ENCODE peak calls at places on chromosomes 5 and 9, in four cellular contexts. One of them, this sample, is unnamed.

GRCh38 chr5:118554991-118555390 is 433.4 kb downstream of the DTWD2 start:
- DNase-seq in keratinocyte: no peak
- DNase-seq in endodermal cell: no peak
- DNase-seq in PC-3: no peak
- DNase-seq in this sample: no peak

GRCh38 chr5:132060501-132061161 is at the start of gene IL3:
- DNase-seq in keratinocyte: no peak
- DNase-seq in endodermal cell: peak; percentile 27
- DNase-seq in PC-3: no peak
- DNase-seq in this sample: no peak

GRCh38 chr5:74212336-74212735 is 428.2 kb downstream of the ENC1 start:
- DNase-seq in keratinocyte: no peak
- DNase-seq in endodermal cell: peak; percentile 88
- DNase-seq in PC-3: peak; percentile 41
- DNase-seq in this sample: no peak

GRCh38 chr9:79166005-79166404 is 405.8 kb upstream of the TLE4 start:
- DNase-seq in keratinocyte: no peak
- DNase-seq in endodermal cell: no peak
- DNase-seq in PC-3: peak; percentile 36
- DNase-seq in this sample: no peak

GRCh38 chr5:42629284-42629683 is 127.3 kb upstream of the CCDC152 start:
- DNase-seq in keratinocyte: no peak
- DNase-seq in endodermal cell: no peak
- DNase-seq in PC-3: no peak
- DNase-seq in this sample: no peak

GRCh38 chr5:94691947-94692346 is 73.5 kb downstream of the SLF1 start:
- DNase-seq in keratinocyte: no peak
- DNase-seq in endodermal cell: no peak
- DNase-seq in PC-3: peak; percentile 32
- DNase-seq in this sample: no peak

GRCh38 chr9:72960446-72960845 is 7.6 kb upstream of the ALDH1A1 start:
- DNase-seq in keratinocyte: no peak
- DNase-seq in endodermal cell: no peak
- DNase-seq in PC-3: no peak
- DNase-seq in this sample: no peak

GRCh38 chr9:114282926-114283325 is 40.0 kb upstream of the ORM1 start:
- DNase-seq in keratinocyte: no peak
- DNase-seq in endodermal cell: peak; percentile 42
- DNase-seq in PC-3: no peak
- DNase-seq in this sample: peak; percentile 73

GRCh38 chr9:37936965-37937364 is 33.0 kb upstream of the SLC25A51 start:
- DNase-seq in keratinocyte: peak; percentile 79
- DNase-seq in endodermal cell: no peak
- DNase-seq in PC-3: no peak
- DNase-seq in this sample: no peak

GRCh38 chr5:65815156-65815555 is 93.2 kb downstream of the NLN start:
- DNase-seq in keratinocyte: no peak
- DNase-seq in endodermal cell: no peak
- DNase-seq in PC-3: no peak
- DNase-seq in this sample: no peak

GRCh38 chr5:78268361-78268760 is 26.1 kb downstream of the AP3B1 start:
- DNase-seq in keratinocyte: no peak
- DNase-seq in endodermal cell: no peak
- DNase-seq in PC-3: no peak
- DNase-seq in this sample: no peak

GRCh38 chr9:35689601-35690446 is at the start of gene TPM2:
- DNase-seq in keratinocyte: no peak
- DNase-seq in endodermal cell: peak; percentile 89
- DNase-seq in PC-3: no peak
- DNase-seq in this sample: peak; percentile 46

GRCh38 chr5:125607018-125607417 is 816.2 kb upstream of the GRAMD2B start:
- DNase-seq in keratinocyte: no peak
- DNase-seq in endodermal cell: no peak
- DNase-seq in PC-3: no peak
- DNase-seq in this sample: no peak

GRCh38 chr5:32542216-32543059 is 42.9 kb upstream of the SUB1 start:
- DNase-seq in keratinocyte: no peak
- DNase-seq in endodermal cell: no peak
- DNase-seq in PC-3: peak; percentile 76
- DNase-seq in this sample: no peak

GRCh38 chr9:69931340-69931739 is 110.7 kb downstream of the CFAP95 start:
- DNase-seq in keratinocyte: no peak
- DNase-seq in endodermal cell: peak; percentile 63
- DNase-seq in PC-3: peak; percentile 22
- DNase-seq in this sample: no peak

GRCh38 chr5:58407042-58407709 is 52.7 kb downstream of the PLK2 start:
- DNase-seq in keratinocyte: no peak
- DNase-seq in endodermal cell: no peak
- DNase-seq in PC-3: peak; percentile 79
- DNase-seq in this sample: peak; percentile 24

GRCh38 chr9:22469928-22470544 is 23.4 kb downstream of the DMRTA1 start:
- DNase-seq in keratinocyte: no peak
- DNase-seq in endodermal cell: peak; percentile 74
- DNase-seq in PC-3: peak; percentile 86
- DNase-seq in this sample: no peak

GRCh38 chr5:131587541-131587940 is 47.5 kb downstream of the RAPGEF6 start:
- DNase-seq in keratinocyte: no peak
- DNase-seq in endodermal cell: no peak
- DNase-seq in PC-3: peak; percentile 46
- DNase-seq in this sample: no peak

GRCh38 chr5:98769256-98770157 is 4.0 kb upstream of the RGMB start:
- DNase-seq in keratinocyte: no peak
- DNase-seq in endodermal cell: peak; percentile 85
- DNase-seq in PC-3: peak; percentile 45
- DNase-seq in this sample: no peak

GRCh38 chr5:117188207-117188606 is 613.6 kb upstream of the SEMA6A start:
- DNase-seq in keratinocyte: no peak
- DNase-seq in endodermal cell: no peak
- DNase-seq in PC-3: no peak
- DNase-seq in this sample: no peak

GRCh38 chr5:174692381-174692780 is 32.0 kb upstream of the MSX2 start:
- DNase-seq in keratinocyte: no peak
- DNase-seq in endodermal cell: peak; percentile 63
- DNase-seq in PC-3: no peak
- DNase-seq in this sample: no peak

DNA sequence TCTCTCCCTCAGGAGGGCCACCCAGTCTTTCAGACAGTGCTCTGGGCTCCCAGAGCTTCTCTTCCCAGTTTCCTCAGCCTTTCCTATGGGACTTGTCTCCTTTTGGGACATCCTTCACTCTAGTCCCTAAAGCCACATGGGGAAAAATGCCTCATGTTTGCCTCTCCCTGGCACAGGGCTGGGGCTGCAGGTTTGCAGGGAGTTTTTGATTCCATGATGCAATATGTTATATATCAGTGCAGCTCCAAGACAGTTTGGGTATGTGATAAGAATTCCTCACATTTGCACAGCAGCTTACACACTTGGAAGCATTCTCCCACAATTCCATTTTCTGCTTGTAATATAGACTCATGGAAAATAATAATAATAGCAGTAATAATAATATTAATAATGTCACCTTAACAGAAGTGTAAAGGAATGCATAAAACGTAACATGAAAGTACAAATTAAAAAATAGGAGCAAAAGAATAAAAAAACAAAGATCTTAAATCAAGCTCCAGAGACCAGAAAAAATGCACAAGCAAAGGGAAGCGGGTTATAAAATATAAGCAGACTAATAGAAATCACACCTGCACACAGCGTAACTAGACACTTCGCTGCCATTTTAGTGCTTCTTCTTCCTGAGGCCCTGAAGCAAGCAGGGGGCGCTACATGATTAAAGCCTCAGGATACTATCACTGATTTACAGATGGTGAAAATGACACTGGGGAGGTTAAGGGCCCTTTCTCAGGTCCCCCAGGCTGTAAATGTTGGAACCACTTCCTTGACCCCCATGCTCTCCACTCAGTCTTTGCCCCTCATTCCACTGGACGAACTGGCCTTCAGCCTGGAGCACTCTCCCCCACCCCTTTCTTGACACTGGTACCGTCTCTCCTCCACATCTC is 70.0 kb upstream of the IL17B start:
- DNase-seq in keratinocyte: no peak
- DNase-seq in endodermal cell: peak; percentile 78
- DNase-seq in PC-3: peak; percentile 61
- DNase-seq in this sample: no peak
- TF ChIP-seq CTCF in keratinocyte: peak; percentile 28
- TF ChIP-seq CTCF in endodermal cell: peak; percentile 79
- TF ChIP-seq CTCF in PC-3: peak; percentile 70
- TF ChIP-seq CTCF in this sample: peak; percentile 51

GRCh38 chr5:105677291-105677690 is 1993.4 kb downstream of the EFNA5 start:
- DNase-seq in keratinocyte: no peak
- DNase-seq in endodermal cell: no peak
- DNase-seq in PC-3: no peak
- DNase-seq in this sample: no peak
- H3K4me3 ChIP-seq in keratinocyte: no peak overlapping the region
- H3K4me3 ChIP-seq in endodermal cell: no peak overlapping the region
- H3K4me3 ChIP-seq in PC-3: no peak overlapping the region
- H3K4me3 ChIP-seq in this sample: no peak overlapping the region

DNA sequence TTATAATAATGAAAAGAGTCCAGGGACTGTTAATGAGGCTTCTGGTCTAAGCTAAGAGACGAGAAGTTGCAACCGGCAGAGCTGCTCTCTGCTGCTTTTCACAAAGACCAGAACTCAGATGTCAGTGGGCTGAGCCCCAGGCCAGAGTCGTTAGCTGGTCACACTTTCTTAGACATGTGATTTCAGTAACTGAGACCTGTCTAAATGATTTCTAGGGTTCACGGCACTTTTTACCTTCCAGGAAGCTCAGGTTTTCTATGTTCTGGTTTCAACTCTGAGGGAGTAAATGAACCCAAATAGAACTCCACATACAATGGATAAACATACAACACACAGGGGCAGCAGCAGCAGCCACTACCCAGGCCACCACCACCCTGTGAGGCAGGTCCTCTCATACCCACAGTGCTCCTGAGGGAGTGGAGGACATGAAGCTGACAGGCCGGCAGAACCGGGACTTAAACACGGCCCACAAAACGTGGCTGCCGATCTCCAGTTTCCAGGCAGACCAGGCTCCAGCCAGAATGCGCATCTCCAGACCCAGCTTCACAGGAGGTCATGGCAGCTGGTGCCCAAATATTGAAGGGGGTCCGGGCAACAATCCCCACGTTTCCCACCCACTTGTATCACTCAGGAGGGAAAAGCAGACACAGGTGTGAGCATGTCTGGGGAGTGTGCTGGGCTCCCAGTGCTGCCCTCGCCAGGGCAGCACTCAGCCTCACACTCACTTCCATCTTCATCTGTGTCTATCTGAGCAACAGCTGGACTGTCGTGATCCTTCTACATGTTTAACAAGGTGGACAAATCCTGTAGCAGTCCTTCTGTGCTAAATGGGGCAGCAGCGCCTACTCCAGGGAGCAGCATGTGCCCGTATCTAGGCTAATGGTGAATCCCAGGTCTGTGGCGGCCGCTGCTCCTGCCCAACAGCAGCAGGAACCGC is 38.8 kb downstream of the IARS1 start:
- DNase-seq in keratinocyte: no peak
- DNase-seq in endodermal cell: no peak
- DNase-seq in PC-3: no peak
- DNase-seq in this sample: no peak
- H3K36me3 ChIP-seq in keratinocyte: peaks cover 53% of the 10 kb centered on the region
- H3K36me3 ChIP-seq in endodermal cell: peaks cover 96% of the 10 kb centered on the region
- H3K36me3 ChIP-seq in PC-3: peaks cover 65% of the 10 kb centered on the region
- H3K36me3 ChIP-seq in this sample: peaks cover 46% of the 10 kb centered on the region

DNA sequence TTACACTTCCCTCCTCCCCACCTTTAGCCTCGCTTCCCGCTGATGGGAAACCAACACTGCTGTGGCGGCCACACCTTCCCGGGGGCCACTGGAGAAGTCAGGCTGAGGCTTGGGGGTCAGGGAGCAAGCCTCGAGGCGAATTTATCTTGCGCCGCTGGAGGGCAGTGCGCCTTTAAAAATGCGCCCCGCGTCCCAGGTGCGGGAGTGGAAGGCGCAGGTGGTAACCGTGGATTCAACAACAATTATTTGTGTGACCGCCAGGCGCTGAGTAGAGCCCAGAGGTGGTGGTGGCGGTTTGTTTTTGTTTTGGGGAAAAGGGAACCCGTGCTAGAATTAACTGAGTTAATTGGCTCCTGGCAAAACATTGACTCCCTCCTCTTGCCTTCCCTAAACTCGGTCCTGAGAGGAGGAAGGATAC is 1.1 kb downstream of the CFAP77 start:
- DNase-seq in keratinocyte: no peak
- DNase-seq in endodermal cell: peak; percentile 95
- DNase-seq in PC-3: peak; percentile 73
- DNase-seq in this sample: no peak
- TF ChIP-seq CTCF in keratinocyte: peak; percentile 54
- TF ChIP-seq CTCF in endodermal cell: peak; percentile 95
- TF ChIP-seq CTCF in PC-3: peak; percentile 73
- TF ChIP-seq CTCF in this sample: peak; percentile 55

DNA sequence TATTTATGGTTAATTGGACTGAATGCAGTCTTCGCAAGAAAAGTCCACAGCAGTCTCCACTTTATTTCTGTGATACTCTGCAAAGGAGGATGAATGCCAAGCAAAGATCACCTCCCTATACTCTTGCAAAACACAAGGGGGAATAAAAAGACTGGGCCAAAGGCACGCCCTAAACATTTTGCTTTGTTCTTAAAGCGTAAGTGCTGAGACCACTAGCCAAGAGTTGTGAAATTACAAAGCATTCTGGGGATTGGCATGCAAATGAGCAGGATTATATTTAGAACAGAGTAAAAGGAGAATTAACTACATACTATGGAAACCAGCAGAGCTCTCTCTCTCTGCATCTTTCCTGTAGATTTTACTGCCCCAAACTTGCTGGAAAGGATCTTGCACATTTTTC is 54.5 kb downstream of the DPYSL3 start:
- DNase-seq in keratinocyte: no peak
- DNase-seq in endodermal cell: no peak
- DNase-seq in PC-3: no peak
- DNase-seq in this sample: no peak
- H3K4me3 ChIP-seq in keratinocyte: no peak overlapping the region
- H3K4me3 ChIP-seq in endodermal cell: no peak overlapping the region
- H3K4me3 ChIP-seq in PC-3: no peak overlapping the region
- H3K4me3 ChIP-seq in this sample: no peak overlapping the region

This sample was measured in BJ.